ENCODE peak calls at places on chromosome 20, in four cellular contexts. One of them, this sample, is unnamed.

GRCh38 chr20:1513801-1514200 is 22.6 kb upstream of the SIRPB2 start:
- DNase-seq in trophoblast cell: no peak
- DNase-seq in IMR-90: no peak
- DNase-seq in mesenchymal stem cell: no peak
- DNase-seq in this sample: no peak

GRCh38 chr20:54197621-54198604 is 10.0 kb upstream of the PFDN4 start:
- DNase-seq in trophoblast cell: no peak
- DNase-seq in IMR-90: peak; percentile 49
- DNase-seq in mesenchymal stem cell: no peak
- DNase-seq in this sample: no peak

GRCh38 chr20:37901667-37902503 is 1.0 kb upstream of the VSTM2L start:
- DNase-seq in trophoblast cell: peak; percentile 75
- DNase-seq in IMR-90: peak; percentile 60
- DNase-seq in mesenchymal stem cell: peak; percentile 53
- DNase-seq in this sample: peak; percentile 71

GRCh38 chr20:25237610-25238318 is 10.1 kb upstream of the PYGB start:
- DNase-seq in trophoblast cell: peak; percentile 90
- DNase-seq in IMR-90: peak; percentile 100
- DNase-seq in mesenchymal stem cell: peak; percentile 100
- DNase-seq in this sample: no peak

GRCh38 chr20:36575066-36575743 is 1.8 kb downstream of the TGIF2 start:
- DNase-seq in trophoblast cell: no peak
- DNase-seq in IMR-90: peak; percentile 54
- DNase-seq in mesenchymal stem cell: peak; percentile 79
- DNase-seq in this sample: peak; percentile 58

GRCh38 chr20:37053230-37053950 is 42.4 kb downstream of the RBL1 start:
- DNase-seq in trophoblast cell: no peak
- DNase-seq in IMR-90: peak; percentile 57
- DNase-seq in mesenchymal stem cell: peak; percentile 10
- DNase-seq in this sample: no peak

GRCh38 chr20:41508335-41508734 is 109.8 kb downstream of the CHD6 start:
- DNase-seq in trophoblast cell: no peak
- DNase-seq in IMR-90: no peak
- DNase-seq in mesenchymal stem cell: no peak
- DNase-seq in this sample: no peak

GRCh38 chr20:59010995-59011873 is 4.2 kb upstream of the CTSZ start:
- DNase-seq in trophoblast cell: peak; percentile 72
- DNase-seq in IMR-90: peak; percentile 71
- DNase-seq in mesenchymal stem cell: peak; percentile 83
- DNase-seq in this sample: no peak

GRCh38 chr20:20503788-20504528 is 136.1 kb downstream of the INSM1 start:
- DNase-seq in trophoblast cell: no peak
- DNase-seq in IMR-90: no peak
- DNase-seq in mesenchymal stem cell: no peak
- DNase-seq in this sample: no peak

GRCh38 chr20:63745961-63746765 is 6.6 kb downstream of the SLC2A4RG start:
- DNase-seq in trophoblast cell: no peak
- DNase-seq in IMR-90: no peak
- DNase-seq in mesenchymal stem cell: no peak
- DNase-seq in this sample: no peak

GRCh38 chr20:39533858-39534257 is 571.7 kb downstream of the DHX35 start:
- DNase-seq in trophoblast cell: no peak
- DNase-seq in IMR-90: no peak
- DNase-seq in mesenchymal stem cell: no peak
- DNase-seq in this sample: no peak
- H3K4me1 ChIP-seq in trophoblast cell: no peaks in the 10 kb centered on the region
- H3K4me1 ChIP-seq in IMR-90: no peaks in the 10 kb centered on the region
- H3K4me1 ChIP-seq in mesenchymal stem cell: no peaks in the 10 kb centered on the region
- H3K4me1 ChIP-seq in this sample: peaks cover 5% of the 10 kb centered on the region

GRCh38 chr20:19212524-19213502 is at the start of gene SLC24A3:
- DNase-seq in trophoblast cell: peak; percentile 65
- DNase-seq in IMR-90: no peak
- DNase-seq in mesenchymal stem cell: peak; percentile 15
- DNase-seq in this sample: peak; percentile 75
- H2BK5ac ChIP-seq in trophoblast cell: no peak within 1 kb of the TSS
- H2BK5ac ChIP-seq in IMR-90: no peak within 1 kb of the TSS
- H2BK5ac ChIP-seq in mesenchymal stem cell: no peak within 1 kb of the TSS
- H2BK5ac ChIP-seq in this sample: no peak within 1 kb of the TSS

DNA sequence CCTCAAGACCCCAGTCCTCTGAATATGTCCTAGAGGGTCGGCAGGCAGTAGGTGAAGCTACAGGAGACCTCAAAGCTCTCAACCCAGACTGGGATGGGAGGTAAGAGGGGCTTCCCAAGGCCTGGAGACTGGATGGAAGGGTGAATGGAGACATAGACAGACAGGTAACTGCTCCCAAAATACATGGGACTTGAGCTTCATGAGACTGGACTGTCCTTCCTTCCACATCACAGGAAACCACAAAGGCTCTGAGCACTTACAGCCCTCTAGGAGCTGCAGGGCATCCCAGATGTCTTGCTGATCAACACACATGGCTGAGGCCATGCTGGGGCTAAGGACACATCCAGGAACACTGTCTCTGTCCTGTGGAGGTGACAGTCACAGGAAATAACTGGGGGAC is 11.6 kb downstream of the HSPA12B start:
- DNase-seq in trophoblast cell: no peak
- DNase-seq in IMR-90: no peak
- DNase-seq in mesenchymal stem cell: no peak
- DNase-seq in this sample: no peak
- H3K4me1 ChIP-seq in trophoblast cell: peaks cover 2% of the 10 kb centered on the region
- H3K4me1 ChIP-seq in IMR-90: no peaks in the 10 kb centered on the region
- H3K4me1 ChIP-seq in mesenchymal stem cell: peaks cover 5% of the 10 kb centered on the region
- H3K4me1 ChIP-seq in this sample: peaks cover 3% of the 10 kb centered on the region

GRCh38 chr20:62371588-62372041 is 4.5 kb upstream of the LAMA5 start:
- DNase-seq in trophoblast cell: no peak
- DNase-seq in IMR-90: no peak
- DNase-seq in mesenchymal stem cell: no peak
- DNase-seq in this sample: no peak
- H2BK5ac ChIP-seq in trophoblast cell: no peak overlapping the region
- H2BK5ac ChIP-seq in IMR-90: no peak overlapping the region
- H2BK5ac ChIP-seq in mesenchymal stem cell: no peak overlapping the region
- H2BK5ac ChIP-seq in this sample: no peak overlapping the region

GRCh38 chr20:48759631-48760245 is 68.1 kb downstream of the PREX1 start:
- DNase-seq in trophoblast cell: no peak
- DNase-seq in IMR-90: no peak
- DNase-seq in mesenchymal stem cell: no peak
- DNase-seq in this sample: no peak
- H3K4me1 ChIP-seq in trophoblast cell: no peaks in the 10 kb centered on the region
- H3K4me1 ChIP-seq in IMR-90: no peaks in the 10 kb centered on the region
- H3K4me1 ChIP-seq in mesenchymal stem cell: peaks cover 11% of the 10 kb centered on the region
- H3K4me1 ChIP-seq in this sample: no peaks in the 10 kb centered on the region